ENCODE peak calls at places on chromosome 7, in eight cellular contexts. I, K, X, J, C, R, W and A are unnamed samples.

GRCh38 chr7:151061241-151062110 is 2.1 kb downstream of the SLC4A2 start:
- DNase-seq in I (no peak), K (no peak), X (no peak), J (no peak), C (no peak), R (no peak), W (no peak), A (no peak)

GRCh38 chr7:13359656-13360055 is 629.8 kb downstream of the ETV1 start:
- DNase-seq in I (no peak), K (no peak), X (no peak), J (no peak), C (no peak), R (no peak), W (no peak), A (no peak)

GRCh38 chr7:24587853-24588252 is 14.6 kb downstream of the PALS2 start:
- DNase-seq in I (peak; percentile 4), K (no peak), X (no peak), J (no peak), C (peak; percentile 62), R (peak; percentile 71), W (no peak), A (peak; percentile 29)

GRCh38 chr7:22565315-22565811 is 65.4 kb upstream of the STEAP1B start:
- DNase-seq in I (peak; percentile 83), K (peak; percentile 93), X (no peak), J (no peak), C (no peak), R (peak; percentile 13), W (no peak), A (no peak)

GRCh38 chr7:75042831-75043703 is 30.5 kb downstream of the RCC1L start:
- DNase-seq in I (no peak), K (no peak), X (no peak), J (no peak), C (peak; percentile 42), R (no peak), W (no peak), A (no peak)

GRCh38 chr7:125074141-125074540 is 144.5 kb upstream of the POT1 start:
- DNase-seq in I (no peak), K (no peak), X (no peak), J (peak; percentile 11), C (no peak), R (no peak), W (no peak), A (no peak)

GRCh38 chr7:134212576-134213546 is 85.7 kb downstream of the LRGUK start:
- DNase-seq in I (peak; percentile 5), K (no peak), X (no peak), J (no peak), C (no peak), R (no peak), W (no peak), A (no peak)

GRCh38 chr7:80137410-80137809 is 2.8 kb downstream of the GNAI1 start:
- DNase-seq in I (no peak), K (no peak), X (no peak), J (no peak), C (no peak), R (no peak), W (no peak), A (no peak)

GRCh38 chr7:150351587-150352194 is 10.3 kb upstream of the RARRES2 start:
- DNase-seq in I (peak; percentile 64), K (no peak), X (no peak), J (no peak), C (no peak), R (no peak), W (no peak), A (no peak)

GRCh38 chr7:32020760-32021159 is 49.4 kb downstream of the PDE1C start:
- DNase-seq in I (no peak), K (no peak), X (no peak), J (no peak), C (no peak), R (no peak), W (no peak), A (no peak)

GRCh38 chr7:81186691-81187090 is 267.8 kb upstream of the SEMA3C start:
- DNase-seq in I (peak; percentile 82), K (peak; percentile 73), X (no peak), J (no peak), C (no peak), R (no peak), W (peak; percentile 28), A (no peak)

GRCh38 chr7:25223206-25223605 is 5.1 kb downstream of the NPVF start:
- DNase-seq in I (no peak), K (no peak), X (no peak), J (no peak), C (no peak), R (no peak), W (no peak), A (no peak)

GRCh38 chr7:148478551-148478950 is 112.0 kb upstream of the C7orf33 start:
- DNase-seq in I (no peak), K (no peak), X (no peak), J (no peak), C (no peak), R (no peak), W (no peak), A (no peak)

GRCh38 chr7:44279286-44279685 is 46.1 kb downstream of the CAMK2B start:
- DNase-seq in I (no peak), K (no peak), X (peak; percentile 14), J (no peak), C (peak; percentile 4), R (no peak), W (no peak), A (no peak)

GRCh38 chr7:91710896-91711295 is 169.6 kb downstream of the MTERF1 start:
- DNase-seq in I (no peak), K (no peak), X (no peak), J (no peak), C (no peak), R (no peak), W (no peak), A (no peak)

GRCh38 chr7:43431020-43431595 is 151.8 kb upstream of the STK17A start:
- DNase-seq in I (peak; percentile 33), K (peak; percentile 42), X (no peak), J (no peak), C (no peak), R (no peak), W (no peak), A (no peak)

GRCh38 chr7:115015619-115016018 is 93.7 kb downstream of the MDFIC start:
- DNase-seq in I (peak; percentile 46), K (peak; percentile 67), X (no peak), J (peak; percentile 26), C (no peak), R (no peak), W (no peak), A (no peak)

GRCh38 chr7:128030999-128031681 is at the start of gene LRRC4:
- DNase-seq in I (peak; percentile 83), K (peak; percentile 31), X (peak; percentile 52), J (peak; percentile 74), C (peak; percentile 49), R (peak; percentile 30), W (no peak), A (no peak)

GRCh38 chr7:107267138-107267537 is 98.3 kb downstream of the HBP1 start:
- DNase-seq in I (no peak), K (no peak), X (no peak), J (no peak), C (no peak), R (no peak), W (no peak), A (no peak)

GRCh38 chr7:39164887-39165286 is 187.2 kb downstream of the POU6F2 start:
- DNase-seq in I (no peak), K (no peak), X (no peak), J (no peak), C (peak; percentile 59), R (no peak), W (no peak), A (no peak)

DNA sequence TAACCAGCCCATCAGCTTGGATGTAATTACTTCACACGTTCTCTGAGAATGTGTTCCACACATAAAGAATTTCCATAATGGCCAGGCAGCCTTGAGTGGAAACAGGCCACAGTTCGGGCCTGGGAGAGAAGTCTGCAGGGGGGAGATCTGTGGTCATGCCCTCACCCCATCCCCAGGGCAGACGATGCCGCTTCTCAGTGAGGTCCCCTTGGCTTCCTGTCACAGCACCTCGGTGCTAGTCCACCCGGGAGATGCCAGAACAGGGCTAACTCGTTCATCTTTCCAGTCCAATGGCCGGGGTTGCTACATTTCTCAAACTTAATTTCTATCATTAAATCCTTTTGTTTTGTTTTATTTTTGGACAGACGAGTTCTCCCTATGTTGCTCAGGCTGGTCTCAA is 624.1 kb downstream of the PTPRN2 start:
- DNase-seq in I (no peak), K (no peak), X (no peak), J (no peak), C (no peak), R (no peak), W (no peak), A (no peak)
- H3K9me3 ChIP-seq in I (no peaks in the 10 kb centered on the region), K (peaks cover 11% of the 10 kb centered on the region), X (no peaks in the 10 kb centered on the region), J (no peaks in the 10 kb centered on the region), C (no peaks in the 10 kb centered on the region), R (no peaks in the 10 kb centered on the region), W (no peaks in the 10 kb centered on the region), A (no peaks in the 10 kb centered on the region)

GRCh38 chr7:158267737-158268435 is 319.7 kb downstream of the PTPRN2 start:
- DNase-seq in I (no peak), K (no peak), X (no peak), J (no peak), C (no peak), R (no peak), W (no peak), A (no peak)
- H3K9me3 ChIP-seq in I (no peaks in the 10 kb centered on the region), K (peaks cover 11% of the 10 kb centered on the region), X (no peaks in the 10 kb centered on the region), J (no peaks in the 10 kb centered on the region), C (no peaks in the 10 kb centered on the region), R (peaks cover 4% of the 10 kb centered on the region), W (no peaks in the 10 kb centered on the region), A (no peaks in the 10 kb centered on the region)

DNA sequence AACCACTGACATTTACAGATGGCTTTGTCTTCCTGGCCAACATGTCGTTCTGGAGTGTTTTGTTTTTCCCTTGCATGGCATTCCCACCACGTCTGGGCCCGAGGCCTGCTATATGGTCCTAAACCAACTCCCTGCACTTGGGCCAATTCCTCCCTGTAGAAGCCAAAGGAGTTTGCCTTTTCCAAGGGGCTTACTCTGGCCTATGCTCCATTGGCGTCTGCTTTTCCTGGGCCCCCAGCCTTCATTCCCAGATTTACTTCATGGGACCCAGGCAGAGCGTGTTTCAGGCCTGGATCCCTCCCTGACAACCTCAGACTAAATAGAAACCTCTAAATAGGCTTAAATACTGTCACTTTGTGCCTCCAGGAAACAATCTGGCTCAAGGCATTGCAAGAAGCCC is 60.7 kb downstream of the MINDY4 start:
- DNase-seq in I (no peak), K (no peak), X (no peak), J (no peak), C (no peak), R (no peak), W (no peak), A (no peak)
- H3K9me3 ChIP-seq in I (no peaks in the 10 kb centered on the region), K (no peaks in the 10 kb centered on the region), X (no peaks in the 10 kb centered on the region), J (no peaks in the 10 kb centered on the region), C (peaks cover 21% of the 10 kb centered on the region), R (peaks cover 4% of the 10 kb centered on the region), W (no peaks in the 10 kb centered on the region), A (peaks cover 2% of the 10 kb centered on the region)

DNA sequence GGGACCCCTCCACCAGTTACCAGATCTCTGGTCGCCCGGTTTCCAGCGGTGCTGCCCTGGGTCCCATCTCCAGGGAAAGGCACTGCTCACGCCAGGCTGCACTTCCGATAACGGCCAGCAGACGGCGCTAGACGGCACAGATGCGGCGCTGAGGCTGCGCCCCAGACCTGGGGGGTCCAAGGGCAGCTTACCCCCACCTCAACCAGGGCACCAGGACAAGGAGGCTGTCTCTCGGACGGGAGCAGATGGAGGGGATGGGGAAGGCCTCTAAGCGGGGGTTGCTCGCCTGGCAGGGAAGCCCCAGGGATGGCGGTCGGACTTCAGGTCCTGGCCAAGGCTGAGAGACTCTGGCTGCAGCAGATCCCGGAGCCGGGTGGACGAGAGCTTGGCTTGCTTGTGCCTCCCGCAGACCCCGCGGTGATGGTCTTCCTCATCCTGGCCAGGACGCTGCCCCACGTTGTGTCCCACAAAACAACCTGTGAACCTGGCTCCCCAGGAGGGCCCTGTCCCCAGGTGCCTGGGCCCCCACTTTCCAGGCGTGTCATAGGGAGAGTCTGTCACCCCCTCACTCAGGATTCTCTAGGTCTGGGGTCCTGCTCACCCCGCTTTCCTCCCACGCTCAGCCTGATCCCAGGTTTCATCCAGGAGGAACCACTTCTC is 23.9 kb upstream of the ZNF716 start:
- DNase-seq in I (no peak), K (no peak), X (no peak), J (no peak), C (no peak), R (no peak), W (no peak), A (no peak)
- H3K9me3 ChIP-seq in I (no peaks in the 10 kb centered on the region), K (peaks cover 19% of the 10 kb centered on the region), X (no peaks in the 10 kb centered on the region), J (no peaks in the 10 kb centered on the region), C (peaks cover 10% of the 10 kb centered on the region), R (no peaks in the 10 kb centered on the region), W (no peaks in the 10 kb centered on the region), A (no peaks in the 10 kb centered on the region)